ENCODE peak calls at places on chromosome X, in four cellular contexts. One of them, this sample, is unnamed.

GRCh38 chrX:1165535-1166196 is 46.8 kb downstream of the CRLF2 start:
- DNase-seq in SK-N-SH: no peak
- DNase-seq in Panc1: no peak
- DNase-seq in GM12891: no peak
- DNase-seq in this sample: peak

GRCh38 chrX:77505227-77505626 is 58.0 kb downstream of the FGF16 start:
- DNase-seq in Panc1: no peak
- DNase-seq in SK-N-SH: no peak
- DNase-seq in GM12891: no peak
- DNase-seq in this sample: no peak

GRCh38 chrX:103153661-103154060 is 60.7 kb upstream of the NXF3 start:
- DNase-seq in Panc1: no peak
- DNase-seq in SK-N-SH: no peak
- DNase-seq in GM12891: no peak
- DNase-seq in this sample: no peak

GRCh38 chrX:131816551-131817136 is 206.5 kb upstream of the STK26 start:
- DNase-seq in SK-N-SH: peak
- DNase-seq in GM12891: no peak
- DNase-seq in Panc1: no peak
- DNase-seq in this sample: no peak

GRCh38 chrX:116194649-116195048 is 24.1 kb downstream of the AGTR2 start:
- DNase-seq in Panc1: no peak
- DNase-seq in GM12891: no peak
- DNase-seq in SK-N-SH: no peak
- DNase-seq in this sample: no peak

GRCh38 chrX:149818652-149819051 is 36.9 kb downstream of the MAGEA9 start:
- DNase-seq in Panc1: no peak
- DNase-seq in GM12891: no peak
- DNase-seq in SK-N-SH: no peak
- DNase-seq in this sample: no peak

GRCh38 chrX:150694738-150695410 is 1.7 kb downstream of the MTMR1 start:
- DNase-seq in Panc1: no peak
- DNase-seq in SK-N-SH: no peak
- DNase-seq in GM12891: no peak
- DNase-seq in this sample: no peak

GRCh38 chrX:150482537-150483217 is 85.7 kb upstream of the MTM1 start:
- DNase-seq in Panc1: peak
- DNase-seq in GM12891: no peak
- DNase-seq in SK-N-SH: no peak
- DNase-seq in this sample: no peak

GRCh38 chrX:18582910-18583493 is 88.9 kb downstream of the RS1 start:
- DNase-seq in Panc1: no peak
- DNase-seq in GM12891: no peak
- DNase-seq in SK-N-SH: peak
- DNase-seq in this sample: no peak

GRCh38 chrX:33307954-33308353 is 96.6 kb upstream of the DMD start:
- DNase-seq in SK-N-SH: no peak
- DNase-seq in GM12891: no peak
- DNase-seq in Panc1: no peak
- DNase-seq in this sample: no peak

DNA sequence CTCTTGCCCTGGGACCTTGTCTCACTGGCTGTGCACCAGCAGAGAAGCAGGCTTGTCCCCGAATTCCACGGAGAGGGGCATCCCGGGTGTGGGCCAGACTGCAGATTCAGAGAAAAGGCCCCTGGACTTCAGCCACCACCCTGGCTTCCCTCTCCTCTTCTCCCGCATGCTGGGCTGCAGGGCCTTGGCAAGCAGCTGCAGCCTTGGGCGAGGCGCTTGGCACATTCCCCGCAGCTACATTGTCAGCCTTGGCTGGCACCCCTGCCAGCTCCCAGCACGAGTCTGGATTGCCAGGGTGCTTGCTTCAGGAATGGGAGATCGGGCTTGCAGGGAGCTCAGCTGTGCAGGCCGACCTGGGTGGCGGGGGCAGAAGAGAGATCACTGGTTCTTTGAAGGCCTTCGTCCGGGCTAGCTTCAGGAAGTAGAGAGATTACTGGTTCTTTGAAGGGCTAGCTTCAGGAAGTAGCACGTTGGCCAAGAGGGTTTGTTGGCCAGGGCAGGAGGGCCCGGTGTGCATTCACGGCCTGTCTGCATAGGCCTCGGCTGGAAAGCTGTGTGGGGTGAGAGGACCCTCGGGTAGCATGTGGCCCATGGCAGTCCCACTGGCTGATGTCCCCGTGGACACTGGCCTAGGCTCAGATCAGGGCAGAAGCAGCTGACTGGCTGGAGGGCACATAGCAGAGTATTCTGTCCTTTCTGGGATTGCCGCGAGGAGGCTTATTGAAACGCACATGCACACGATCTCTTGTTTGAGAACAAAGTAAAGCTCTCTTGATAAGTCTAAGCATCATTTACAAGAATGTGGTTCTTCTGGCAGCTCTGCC is 2.7 kb downstream of the ABCD1 start:
- DNase-seq in GM12891: no peak
- DNase-seq in SK-N-SH: no peak
- DNase-seq in Panc1: no peak
- DNase-seq in this sample: no peak
- TF ChIP-seq POLR2AphosphoS5 in GM12891: no peak
- TF ChIP-seq POLR2AphosphoS5 in SK-N-SH: no peak
- TF ChIP-seq POLR2AphosphoS5 in Panc1: no peak
- TF ChIP-seq POLR2AphosphoS5 in this sample: no peak

GRCh38 chrX:40647307-40648197 is at the start of gene CXorf38:
- DNase-seq in Panc1: no peak
- DNase-seq in GM12891: peak
- DNase-seq in SK-N-SH: peak
- DNase-seq in this sample: peak
- TF ChIP-seq POLR2AphosphoS5 in Panc1: peak
- TF ChIP-seq POLR2AphosphoS5 in GM12891: peak
- TF ChIP-seq POLR2AphosphoS5 in SK-N-SH: peak
- TF ChIP-seq POLR2AphosphoS5 in this sample: peak

GRCh38 chrX:82813671-82814078 is 694.4 kb upstream of the POU3F4 start:
- DNase-seq in SK-N-SH: no peak
- DNase-seq in GM12891: no peak
- DNase-seq in Panc1: peak
- DNase-seq in this sample: no peak
- TF ChIP-seq POLR2AphosphoS5 in SK-N-SH: no peak
- TF ChIP-seq POLR2AphosphoS5 in GM12891: no peak
- TF ChIP-seq POLR2AphosphoS5 in Panc1: peak
- TF ChIP-seq POLR2AphosphoS5 in this sample: no peak

GRCh38 chrX:117977521-117977920 is 139.1 kb downstream of the KLHL13 start:
- DNase-seq in Panc1: no peak
- DNase-seq in SK-N-SH: no peak
- DNase-seq in GM12891: no peak
- DNase-seq in this sample: no peak

GRCh38 chrX:117969782-117970181 is 146.8 kb downstream of the KLHL13 start:
- DNase-seq in SK-N-SH: no peak
- DNase-seq in Panc1: no peak
- DNase-seq in GM12891: no peak
- DNase-seq in this sample: no peak

GRCh38 chrX:117973175-117974075 is 143.2 kb downstream of the KLHL13 start:
- DNase-seq in SK-N-SH: peak
- DNase-seq in Panc1: no peak
- DNase-seq in GM12891: no peak
- DNase-seq in this sample: no peak

GRCh38 chrX:117969337-117969736 is 147.3 kb downstream of the KLHL13 start:
- DNase-seq in SK-N-SH: no peak
- DNase-seq in Panc1: no peak
- DNase-seq in GM12891: no peak
- DNase-seq in this sample: no peak

DNA sequence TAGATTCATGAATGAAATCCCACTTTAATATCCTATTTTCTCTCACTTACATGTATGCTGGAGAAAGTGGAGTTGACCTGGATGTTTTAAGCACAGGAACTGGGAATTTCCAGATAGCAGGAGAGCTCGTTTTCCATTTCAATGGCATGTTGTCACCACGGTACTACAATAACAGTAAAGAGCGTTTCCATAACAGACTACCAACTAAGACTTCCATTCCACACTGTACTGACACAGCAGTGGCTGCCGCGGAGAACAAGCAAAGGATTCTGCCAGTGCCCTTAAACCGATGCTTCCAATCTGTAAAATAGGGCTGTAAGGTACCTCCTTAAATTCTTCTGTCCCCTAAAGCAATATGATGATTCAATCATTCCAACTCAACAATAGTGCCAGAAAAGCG is 143.9 kb downstream of the KLHL13 start:
- DNase-seq in SK-N-SH: no peak
- DNase-seq in GM12891: no peak
- DNase-seq in Panc1: no peak
- DNase-seq in this sample: no peak
- TF ChIP-seq POLR2AphosphoS5 in SK-N-SH: no peak
- TF ChIP-seq POLR2AphosphoS5 in GM12891: no peak
- TF ChIP-seq POLR2AphosphoS5 in Panc1: no peak
- TF ChIP-seq POLR2AphosphoS5 in this sample: no peak

DNA sequence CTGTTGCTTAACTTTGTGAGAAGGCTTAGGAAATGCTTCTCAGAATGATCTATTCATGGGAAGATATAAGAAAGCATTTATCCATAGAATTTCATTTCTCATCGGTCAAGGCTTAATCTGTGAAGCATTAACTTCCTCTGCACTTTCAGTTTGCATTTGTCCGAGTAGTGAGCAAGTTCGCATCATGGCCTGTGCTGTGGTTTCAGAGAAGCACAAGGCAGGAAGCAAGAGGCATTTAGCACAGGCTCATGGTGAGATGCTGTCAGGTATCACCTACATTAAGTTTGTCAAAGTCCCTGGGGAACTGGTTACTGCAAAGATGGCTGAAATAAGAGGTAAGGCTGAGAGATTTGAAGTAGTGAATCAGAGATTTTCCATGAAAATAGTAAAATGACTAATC is 244.9 kb downstream of the NAP1L3 start:
- DNase-seq in GM12891: no peak
- DNase-seq in Panc1: no peak
- DNase-seq in SK-N-SH: no peak
- DNase-seq in this sample: no peak
- TF ChIP-seq POLR2AphosphoS5 in GM12891: no peak
- TF ChIP-seq POLR2AphosphoS5 in Panc1: no peak
- TF ChIP-seq POLR2AphosphoS5 in SK-N-SH: no peak
- TF ChIP-seq POLR2AphosphoS5 in this sample: no peak